ENCODE peak calls at places on chromosomes 16 and 17, in ten cellular contexts. B, J, W, F, I, K, T, O, M and R are unnamed samples.

GRCh38 chr16:49661465-49662187 is 194.3 kb downstream of the ZNF423 start:
- DNase-seq in B (no peak), J (no peak), W (no peak), F (no peak), I (no peak), K (no peak), T (no peak), O (no peak), M (no peak), R (no peak)

GRCh38 chr17:37824534-37825485 is 80.0 kb upstream of the HNF1B start:
- DNase-seq in B (peak), J (no peak), W (peak), F (peak), I (no peak), K (no peak), T (no peak), O (peak), M (peak), R (no peak)

GRCh38 chr17:17098426-17099035 is 56.3 kb downstream of the MPRIP start:
- DNase-seq in B (no peak), J (no peak), W (peak), F (peak), I (no peak), K (no peak), T (no peak), O (no peak), M (no peak), R (no peak)

GRCh38 chr17:3885271-3885670 is 7.6 kb downstream of the CAMKK1 start:
- DNase-seq in B (no peak), J (no peak), W (no peak), F (no peak), I (no peak), K (no peak), T (no peak), O (peak), M (no peak), R (no peak)

GRCh38 chr17:48729335-48730239 is 1.0 kb upstream of the HOXB13 start:
- DNase-seq in B (peak), J (no peak), W (no peak), F (no peak), I (no peak), K (no peak), T (no peak), O (no peak), M (no peak), R (no peak)

GRCh38 chr17:39622380-39623006 is 4.3 kb upstream of the PPP1R1B start:
- DNase-seq in B (no peak), J (no peak), W (no peak), F (no peak), I (no peak), K (peak), T (no peak), O (no peak), M (no peak), R (no peak)

GRCh38 chr17:37305406-37305905 is 70.3 kb upstream of the C17orf78 start:
- DNase-seq in B (no peak), J (no peak), W (no peak), F (no peak), I (no peak), K (no peak), T (no peak), O (no peak), M (no peak), R (no peak)

GRCh38 chr16:65658339-65659275 is 536.7 kb upstream of the CDH11 start:
- DNase-seq in B (peak), J (no peak), W (peak), F (peak), I (no peak), K (no peak), T (no peak), O (no peak), M (peak), R (no peak)

GRCh38 chr17:56142781-56143180 is 10.5 kb upstream of the ANKFN1 start:
- DNase-seq in B (no peak), J (no peak), W (no peak), F (no peak), I (no peak), K (no peak), T (no peak), O (no peak), M (no peak), R (no peak)

GRCh38 chr16:64417711-64418227 is 704.1 kb downstream of the CDH11 start:
- DNase-seq in B (no peak), J (no peak), W (peak), F (peak), I (no peak), K (no peak), T (no peak), O (peak), M (no peak), R (no peak)

GRCh38 chr17:4566785-4567184 is 6.4 kb upstream of the GGT6 start:
- DNase-seq in B (peak), J (peak), W (peak), F (peak), I (no peak), K (peak), T (no peak), O (peak), M (peak), R (no peak)

GRCh38 chr17:16507918-16508533 is 16.0 kb upstream of the LRRC75A start:
- DNase-seq in B (no peak), J (no peak), W (peak), F (no peak), I (no peak), K (no peak), T (no peak), O (no peak), M (no peak), R (no peak)

GRCh38 chr16:67244387-67245188 is 2.7 kb downstream of the FHOD1 start:
- DNase-seq in B (peak), J (peak), W (peak), F (peak), I (peak), K (no peak), T (peak), O (peak), M (peak), R (no peak)

GRCh38 chr16:67563708-67564468 is 1.6 kb downstream of the CTCF start:
- DNase-seq in B (peak), J (peak), W (peak), F (peak), I (no peak), K (peak), T (peak), O (peak), M (peak), R (no peak)

GRCh38 chr17:36839256-36839655 is 98.0 kb upstream of the LHX1 start:
- DNase-seq in B (no peak), J (no peak), W (no peak), F (no peak), I (no peak), K (no peak), T (no peak), O (no peak), M (no peak), R (no peak)

GRCh38 chr17:21125862-21126261 is 902 bp upstream of the DHRS7B start:
- DNase-seq in B (peak), J (peak), W (no peak), F (no peak), I (no peak), K (no peak), T (no peak), O (peak), M (no peak), R (no peak)

GRCh38 chr17:4155980-4156620 is 13.1 kb downstream of the CYB5D2 start:
- DNase-seq in B (no peak), J (no peak), W (no peak), F (no peak), I (no peak), K (no peak), T (no peak), O (no peak), M (no peak), R (no peak)

GRCh38 chr17:42493324-42493723 is 34.6 kb downstream of the ATP6V0A1 start:
- DNase-seq in B (no peak), J (no peak), W (no peak), F (no peak), I (no peak), K (no peak), T (no peak), O (no peak), M (no peak), R (no peak)

GRCh38 chr16:50620646-50621451 is 60.3 kb downstream of the SNX20 start:
- DNase-seq in B (no peak), J (no peak), W (no peak), F (no peak), I (no peak), K (no peak), T (no peak), O (no peak), M (no peak), R (no peak)

GRCh38 chr17:64218066-64218465 is 45.0 kb downstream of the TEX2 start:
- DNase-seq in B (no peak), J (peak), W (no peak), F (no peak), I (peak), K (no peak), T (no peak), O (no peak), M (no peak), R (no peak)

GRCh38 chr16:29992371-29992967 is 2.9 kb downstream of the HIRIP3 start:
- DNase-seq in B (no peak), J (no peak), W (peak), F (no peak), I (no peak), K (no peak), T (no peak), O (no peak), M (no peak), R (peak)

GRCh38 chr16:86338403-86339115 is 171.8 kb upstream of the FOXF1 start:
- DNase-seq in B (peak), J (no peak), W (no peak), F (no peak), I (no peak), K (no peak), T (no peak), O (no peak), M (no peak), R (no peak)

GRCh38 chr17:49557204-49558024 is 18.3 kb upstream of the NXPH3 start:
- DNase-seq in B (peak), J (no peak), W (peak), F (peak), I (no peak), K (peak), T (no peak), O (peak), M (peak), R (peak)

GRCh38 chr16:12532871-12533610 is 270.6 kb downstream of the CPPED1 start:
- DNase-seq in B (no peak), J (no peak), W (no peak), F (no peak), I (no peak), K (no peak), T (no peak), O (no peak), M (no peak), R (no peak)

GRCh38 chr16:58733248-58733670 is 857 bp downstream of the GOT2 start:
- DNase-seq in B (no peak), J (no peak), W (peak), F (peak), I (no peak), K (peak), T (no peak), O (peak), M (no peak), R (no peak)

GRCh38 chr16:50888486-50889261 is 146.8 kb downstream of the CYLD start:
- DNase-seq in B (no peak), J (no peak), W (no peak), F (no peak), I (no peak), K (no peak), T (no peak), O (no peak), M (no peak), R (no peak)

GRCh38 chr17:44236444-44236991 is 17.0 kb upstream of the UBTF start:
- DNase-seq in B (no peak), J (no peak), W (no peak), F (no peak), I (no peak), K (no peak), T (no peak), O (no peak), M (no peak), R (no peak)

GRCh38 chr17:46741122-46741725 is 77.3 kb downstream of the WNT3 start:
- DNase-seq in B (no peak), J (no peak), W (no peak), F (no peak), I (no peak), K (no peak), T (no peak), O (no peak), M (no peak), R (no peak)

GRCh38 chr17:46178550-46179198 is 14.6 kb downstream of the KANSL1 start:
- DNase-seq in B (no peak), J (no peak), W (peak), F (no peak), I (no peak), K (no peak), T (no peak), O (no peak), M (no peak), R (no peak)

GRCh38 chr16:58459344-58460218 is 40.4 kb upstream of the NDRG4 start:
- DNase-seq in B (no peak), J (no peak), W (peak), F (peak), I (no peak), K (no peak), T (no peak), O (peak), M (peak), R (no peak)

GRCh38 chr17:33240397-33240796 is 52.7 kb downstream of the ASIC2 start:
- DNase-seq in B (no peak), J (no peak), W (no peak), F (no peak), I (no peak), K (no peak), T (no peak), O (no peak), M (no peak), R (no peak)

GRCh38 chr17:57597531-57598453 is 147.3 kb downstream of the CCDC182 start:
- DNase-seq in B (peak), J (no peak), W (peak), F (peak), I (no peak), K (peak), T (no peak), O (peak), M (peak), R (peak)